ENCODE peak calls at places on chromosome 2, in five cellular contexts. T, C, K, Y and X are unnamed samples. For H3K4me1, the result is how much of the 10 kb centered on the place peaks cover.

GRCh38 chr2:176682278-176682677 is 413.0 kb downstream of the MTX2 start:
- DNase-seq in Y (no peak), K (no peak), C (no peak), T (no peak), X (no peak)

GRCh38 chr2:85922210-85922609 is 33.4 kb upstream of the ST3GAL5 start:
- DNase-seq in K (peak), T (no peak), C (no peak), Y (no peak), X (no peak)

GRCh38 chr2:33069894-33070651 is 123.3 kb downstream of the LTBP1 start:
- DNase-seq in C (no peak), T (no peak), Y (no peak), K (peak), X (no peak)

GRCh38 chr2:204203704-204204103 is 267.1 kb downstream of the ICOS start:
- DNase-seq in K (no peak), T (no peak), C (no peak), Y (no peak), X (no peak)

GRCh38 chr2:2692599-2693389 is 361.7 kb upstream of the MYT1L start:
- DNase-seq in T (no peak), Y (no peak), C (no peak), K (no peak), X (peak)

GRCh38 chr2:238120463-238121298 is 17.8 kb upstream of the KLHL30 start:
- DNase-seq in K (peak), T (no peak), C (no peak), Y (no peak), X (no peak)

GRCh38 chr2:150485871-150486538 is 1.5 kb downstream of the RND3 start:
- DNase-seq in Y (no peak), K (peak), C (peak), T (peak), X (peak)

GRCh38 chr2:100606740-100607343 is 44.0 kb downstream of the PDCL3 start:
- DNase-seq in C (no peak), Y (peak), K (peak), T (no peak), X (peak)

GRCh38 chr2:169693344-169693743 is 861 bp downstream of the CFAP210 start:
- DNase-seq in T (no peak), K (no peak), Y (peak), C (no peak), X (no peak)

GRCh38 chr2:237126519-237126918 is 40.8 kb downstream of the COPS8 start:
- DNase-seq in Y (no peak), T (no peak), C (no peak), K (no peak), X (no peak)

GRCh38 chr2:36476411-36476810 is 120.8 kb downstream of the CRIM1 start:
- DNase-seq in Y (no peak), K (no peak), T (no peak), C (no peak), X (no peak)

GRCh38 chr2:210584834-210585233 is 28.4 kb downstream of the CPS1 start:
- DNase-seq in Y (no peak), T (no peak), C (no peak), K (peak), X (no peak)

GRCh38 chr2:135175177-135175576 is 123.1 kb downstream of the RAB3GAP1 start:
- DNase-seq in Y (no peak), K (no peak), T (no peak), C (no peak), X (no peak)

GRCh38 chr2:101230541-101230993 is 22.1 kb upstream of the CNOT11 start:
- DNase-seq in T (no peak), K (peak), Y (no peak), C (no peak), X (no peak)

GRCh38 chr2:20557226-20557625 is 93.7 kb downstream of the HS1BP3 start:
- DNase-seq in Y (no peak), T (no peak), C (no peak), K (no peak), X (no peak)

GRCh38 chr2:220147186-220147585 is 519.8 kb downstream of the SLC4A3 start:
- DNase-seq in K (peak), T (no peak), C (no peak), Y (no peak), X (no peak)

GRCh38 chr2:180706694-180707093 is 273.7 kb upstream of the UBE2E3 start:
- DNase-seq in Y (no peak), T (no peak), C (no peak), K (no peak), X (no peak)

GRCh38 chr2:212897296-212897695 is 254.1 kb downstream of the IKZF2 start:
- DNase-seq in K (peak), T (no peak), C (no peak), Y (no peak), X (no peak)

GRCh38 chr2:159617080-159617479 is 732 bp upstream of the BAZ2B start:
- DNase-seq in T (no peak), Y (no peak), K (no peak), C (no peak), X (no peak)

GRCh38 chr2:24353933-24354332 is 6.4 kb downstream of the ITSN2 start:
- DNase-seq in Y (no peak), C (no peak), K (no peak), T (no peak), X (no peak)

GRCh38 chr2:98539056-98539735 is 69.1 kb downstream of the COA5 start:
- DNase-seq in K (no peak), Y (no peak), T (no peak), C (no peak), X (no peak)

GRCh38 chr2:17646096-17646554 is 105.6 kb downstream of the VSNL1 start:
- DNase-seq in K (peak), C (no peak), Y (peak), T (peak), X (no peak)

GRCh38 chr2:109254174-109254904 is 125.3 kb downstream of the SH3RF3 start:
- DNase-seq in C (no peak), Y (no peak), K (no peak), T (no peak), X (peak)

GRCh38 chr2:183541766-183542165 is 417.5 kb downstream of the NUP35 start:
- DNase-seq in C (no peak), K (peak), Y (no peak), T (no peak), X (no peak)

GRCh38 chr2:111101592-111101991 is 19.1 kb upstream of the BCL2L11 start:
- DNase-seq in K (no peak), T (no peak), Y (no peak), C (no peak), X (no peak)

GRCh38 chr2:102753563-102754159 is 8.2 kb upstream of the TMEM182 start:
- DNase-seq in Y (peak), C (no peak), K (peak), T (no peak), X (no peak)

GRCh38 chr2:136233315-136233714 is 115.4 kb upstream of the CXCR4 start:
- DNase-seq in Y (no peak), C (no peak), K (no peak), T (no peak), X (no peak)

GRCh38 chr2:205685314-205686230 is 3.3 kb downstream of the NRP2 start:
- DNase-seq in K (peak), T (peak), C (no peak), Y (no peak), X (peak)

GRCh38 chr2:241136661-241137260 is 12.5 kb downstream of the PASK start:
- DNase-seq in T (no peak), K (no peak), Y (no peak), C (no peak), X (peak)

DNA sequence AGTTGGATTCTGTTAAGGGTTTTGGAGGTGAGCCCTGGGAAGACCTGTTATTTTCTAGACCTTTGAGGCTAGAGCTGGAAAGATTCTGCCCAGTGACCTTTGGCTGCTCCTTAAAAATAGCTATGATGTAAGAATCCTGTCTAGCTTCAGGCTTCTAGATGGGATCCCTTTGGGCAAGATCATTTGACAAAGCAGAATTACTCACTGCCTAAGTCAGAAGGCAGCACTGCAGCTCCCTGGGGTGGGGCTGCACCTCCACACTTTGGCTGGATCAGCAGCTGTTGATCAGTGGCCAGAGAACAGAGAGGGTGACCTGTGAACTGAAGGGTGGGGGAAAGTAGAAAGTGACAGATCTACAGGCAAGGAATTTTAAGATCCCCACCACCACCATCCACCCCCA is 103.8 kb downstream of the ASAP2 start:
- DNase-seq in K (peak), T (peak), Y (no peak), C (no peak), X (no peak)
- H3K4me1 ChIP-seq in K (under half), T (under half), Y (under half), C (under half), X (under half)

GRCh38 chr2:22579341-22579740 is 805.6 kb upstream of the KLHL29 start:
- DNase-seq in K (no peak), Y (no peak), C (no peak), T (no peak), X (no peak)

GRCh38 chr2:22582107-22582506 is 802.9 kb upstream of the KLHL29 start:
- DNase-seq in K (no peak), T (no peak), Y (no peak), C (no peak), X (no peak)
- H3K4me1 ChIP-seq in K (under half), T (under half), Y (under half), C (under half), X (under half)

GRCh38 chr2:104853926-104854506 is at the start of gene POU3F3:
- DNase-seq in C (no peak), Y (no peak), T (peak), K (peak), X (peak)
- H3K4me1 ChIP-seq in C (under half), Y (under half), T (under half), K (under half), X (under half)

DNA sequence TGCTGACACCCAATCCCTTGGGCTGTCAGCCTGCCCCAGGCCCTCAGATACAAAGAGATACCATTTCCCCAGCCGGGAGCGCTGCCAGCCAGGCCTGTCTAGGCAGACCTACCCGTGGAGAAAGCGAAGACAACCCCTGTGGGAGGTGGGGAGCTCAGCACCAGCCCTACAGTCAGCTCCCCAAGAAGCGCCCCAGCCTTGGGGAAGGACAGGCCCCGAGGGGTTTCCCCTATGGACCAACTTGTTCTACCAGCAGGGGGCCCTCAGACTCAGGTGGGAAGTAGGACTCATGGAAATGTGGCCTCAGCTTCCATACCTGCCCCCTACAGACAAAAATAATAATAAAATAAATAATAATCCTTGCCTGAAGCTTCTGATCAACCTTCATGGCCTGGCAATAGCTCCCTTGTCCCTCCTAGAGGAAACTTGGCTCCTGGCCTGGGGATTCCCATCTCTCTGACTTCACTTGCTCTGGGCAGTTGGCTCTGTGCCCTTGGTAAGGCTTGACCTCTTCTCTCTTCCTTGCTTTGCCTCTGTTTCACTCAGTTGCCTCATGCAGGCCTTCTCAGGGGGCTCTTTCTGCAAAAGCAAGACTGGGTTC is 7.0 kb downstream of the SLC35F6 start:
- DNase-seq in T (peak), K (peak), C (peak), Y (peak), X (no peak)
- H3K4me1 ChIP-seq in T (under half), K (under half), C (under half), Y (half or more), X (half or more)

DNA sequence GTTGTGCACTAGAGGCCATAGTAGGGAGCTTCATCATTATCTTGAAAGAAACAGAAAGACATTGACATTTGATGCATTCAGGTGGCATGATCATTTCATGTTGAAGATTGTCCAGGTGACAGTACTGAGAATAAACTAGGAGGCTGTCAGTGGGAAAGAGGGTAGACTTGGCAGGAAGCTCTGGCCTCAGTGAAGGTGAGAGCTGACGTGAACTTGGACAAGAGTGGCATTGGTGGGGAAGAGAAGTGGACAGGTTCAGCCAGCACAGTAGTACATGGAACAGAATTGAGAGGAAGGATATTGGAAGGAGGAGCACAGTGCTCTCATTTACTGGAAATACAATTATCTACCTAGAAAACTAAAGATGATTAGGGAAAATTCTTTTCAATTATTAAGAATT is 245.2 kb downstream of the CYRIA start:
- DNase-seq in C (no peak), Y (no peak), K (no peak), T (no peak), X (no peak)
- H3K4me1 ChIP-seq in C (under half), Y (under half), K (under half), T (under half), X (under half)

GRCh38 chr2:105808418-105809098 is 63.8 kb downstream of the NCK2 start:
- DNase-seq in K (no peak), Y (no peak), T (no peak), C (no peak), X (no peak)

GRCh38 chr2:105809723-105810122 is 65.0 kb downstream of the NCK2 start:
- DNase-seq in T (no peak), Y (no peak), K (no peak), C (no peak), X (no peak)

GRCh38 chr2:105809099-105809473 is 64.4 kb downstream of the NCK2 start:
- DNase-seq in Y (no peak), C (no peak), T (no peak), K (no peak), X (no peak)

GRCh38 chr2:105804266-105804665 is 59.6 kb downstream of the NCK2 start:
- DNase-seq in K (peak), T (no peak), C (no peak), Y (no peak), X (no peak)

DNA sequence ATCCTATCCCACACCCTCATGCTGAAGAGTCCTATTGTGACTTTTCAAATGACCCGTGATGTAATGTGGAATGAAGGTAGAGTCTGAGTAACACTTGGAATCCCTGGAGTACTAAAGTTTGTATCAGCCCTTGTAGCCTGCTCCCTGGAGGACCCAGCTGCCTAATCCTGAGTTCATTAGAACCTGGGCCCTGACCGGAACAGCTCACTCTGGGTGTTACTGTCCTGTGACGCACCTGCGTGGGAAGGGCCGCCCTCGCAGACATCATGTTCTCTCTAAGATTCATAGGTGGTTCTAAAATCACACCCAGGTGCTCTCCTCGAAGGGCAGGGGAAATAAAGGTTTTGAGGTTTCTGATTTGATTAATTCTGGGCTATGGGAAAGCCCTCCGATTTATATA is 62.3 kb downstream of the NCK2 start:
- DNase-seq in Y (no peak), K (no peak), C (no peak), T (no peak), X (no peak)
- H3K4me1 ChIP-seq in Y (half or more), K (under half), C (under half), T (under half), X (under half)

GRCh38 chr2:43469094-43469493 is 126.7 kb downstream of the THADA start:
- DNase-seq in C (no peak), Y (no peak), K (no peak), T (no peak), X (no peak)
- H3K4me1 ChIP-seq in C (under half), Y (under half), K (under half), T (under half), X (under half)

DNA sequence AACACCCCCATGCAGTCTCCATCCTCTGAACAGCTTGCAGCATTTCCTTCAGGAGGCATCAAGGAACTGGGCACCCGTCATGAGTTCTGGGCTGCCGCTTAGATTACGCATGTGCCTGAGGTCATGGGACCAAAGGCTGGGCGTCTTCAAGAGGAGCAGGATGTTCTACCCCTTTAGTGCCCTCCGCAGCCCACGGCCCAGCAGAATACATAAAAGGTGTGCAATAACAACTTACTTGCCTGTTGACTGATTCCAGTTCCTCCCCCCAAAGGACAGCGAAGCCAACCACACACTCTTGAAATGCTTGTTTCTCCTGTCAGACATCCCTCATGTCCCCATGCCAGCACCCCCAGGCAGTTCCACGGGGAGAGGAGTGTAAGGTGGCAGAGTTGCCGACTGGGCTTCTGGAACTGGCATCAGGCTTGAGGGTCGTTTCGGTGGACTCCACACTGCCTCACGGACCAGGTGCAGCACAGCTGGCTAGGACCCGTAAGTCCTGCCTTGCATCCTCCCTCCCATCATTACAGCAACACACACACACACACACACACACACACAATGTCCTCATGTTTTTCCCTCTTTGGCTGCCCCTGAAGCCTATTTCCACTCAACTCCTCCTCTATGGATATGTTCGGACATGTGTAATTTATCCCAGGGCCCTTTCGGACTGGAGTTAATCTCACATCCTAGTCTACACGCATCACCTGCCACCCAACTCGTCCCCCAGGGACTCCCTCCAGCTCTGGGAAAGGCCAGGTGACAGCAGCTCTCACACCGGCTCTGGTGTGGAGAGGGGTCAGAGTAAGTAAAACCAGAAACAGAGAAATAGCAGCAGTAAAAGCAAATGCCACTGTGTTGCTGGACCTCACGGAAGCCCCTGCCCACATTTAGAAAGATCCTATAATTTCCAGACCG is 200.7 kb downstream of the BCL11A start:
- DNase-seq in K (no peak), T (no peak), C (no peak), Y (no peak), X (no peak)
- H3K4me1 ChIP-seq in K (under half), T (under half), C (under half), Y (under half), X (under half)